ENCODE peak calls at places on chromosomes 3 and 15, in six cellular contexts. S is colonic mucosa, E is heart right ventricle, G is breast epithelium, Q is PC-3, P is right cardiac atrium. T is an unnamed sample. For H3K4me1, the result is how much of the 10 kb centered on the place peaks cover.

GRCh38 chr3:194184265-194184751 is 48.4 kb downstream of the HES1 start:
- DNase-seq in G (no peak), Q (peak), S (no peak), E (no peak), P (no peak), T (no peak)

GRCh38 chr15:48389701-48390143 is 58.5 kb downstream of the DUT start:
- DNase-seq in E (no peak), S (no peak), Q (peak), P (no peak), G (no peak), T (no peak)

GRCh38 chr3:101732240-101732641 is 7.8 kb downstream of the CEP97 start:
- DNase-seq in Q (no peak), P (no peak), E (no peak), S (no peak), G (no peak), T (no peak)

GRCh38 chr3:38226273-38226672 is 39.3 kb upstream of the SLC22A13 start:
- DNase-seq in Q (peak), E (no peak), S (no peak), G (no peak), P (no peak), T (no peak)

GRCh38 chr3:65734792-65735191 is 303.9 kb downstream of the MAGI1 start:
- DNase-seq in E (no peak), P (no peak), G (no peak), S (no peak), Q (no peak), T (no peak)

GRCh38 chr3:135172191-135172869 is 377.3 kb downstream of the EPHB1 start:
- DNase-seq in S (no peak), Q (no peak), G (no peak), E (no peak), P (no peak), T (no peak)

GRCh38 chr3:181572432-181572831 is 139.3 kb upstream of the SOX2 start:
- DNase-seq in P (no peak), Q (no peak), E (no peak), G (no peak), S (no peak), T (no peak)

GRCh38 chr3:177427540-177427939 is 230.3 kb upstream of the TBL1XR1 start:
- DNase-seq in E (no peak), Q (peak), P (no peak), G (no peak), S (no peak), T (no peak)

GRCh38 chr15:51816615-51817014 is 12.8 kb upstream of the TMOD3 start:
- DNase-seq in S (no peak), P (no peak), Q (no peak), G (no peak), E (no peak), T (no peak)

GRCh38 chr3:56884387-56884786 is 82.6 kb upstream of the ARHGEF3 start:
- DNase-seq in G (no peak), P (no peak), S (no peak), E (no peak), Q (peak), T (no peak)

GRCh38 chr15:37046876-37047614 is 53.3 kb downstream of the MEIS2 start:
- DNase-seq in E (no peak), G (no peak), P (no peak), Q (peak), S (no peak), T (no peak)

GRCh38 chr3:23333633-23334032 is 130.5 kb downstream of the UBE2E2 start:
- DNase-seq in P (no peak), S (no peak), Q (peak), G (no peak), E (no peak), T (no peak)

GRCh38 chr3:194323785-194324735 is 27.1 kb downstream of the CPN2 start:
- DNase-seq in G (peak), E (peak), Q (peak), P (peak), S (peak), T (no peak)

GRCh38 chr3:151076626-151077025 is 8.8 kb upstream of the MED12L start:
- DNase-seq in G (no peak), S (no peak), Q (no peak), P (no peak), E (no peak), T (no peak)

GRCh38 chr3:189304465-189305341 is 132.9 kb downstream of the TPRG1 start:
- DNase-seq in S (peak), P (no peak), Q (peak), G (peak), E (no peak), T (peak)

GRCh38 chr3:33299395-33300081 is 22.3 kb downstream of the FBXL2 start:
- DNase-seq in E (no peak), G (no peak), Q (peak), S (no peak), P (no peak), T (no peak)

GRCh38 chr15:61582092-61582491 is 353.0 kb upstream of the RORA start:
- DNase-seq in E (no peak), S (no peak), G (no peak), P (no peak), Q (no peak), T (no peak)

GRCh38 chr3:46667657-46668056 is 25.8 kb downstream of the ALS2CL start:
- DNase-seq in P (no peak), G (peak), Q (no peak), S (no peak), E (no peak), T (no peak)

GRCh38 chr3:108119398-108120109 is 28.7 kb upstream of the CD47 start:
- DNase-seq in P (no peak), S (no peak), E (no peak), G (no peak), Q (no peak), T (no peak)

GRCh38 chr3:13280856-13281656 is 139.1 kb downstream of the NUP210 start:
- DNase-seq in G (no peak), S (no peak), P (peak), E (peak), Q (no peak), T (no peak)

GRCh38 chr3:77620009-77620408 is 580.1 kb downstream of the ROBO2 start:
- DNase-seq in S (no peak), Q (peak), G (no peak), E (no peak), P (no peak), T (no peak)

GRCh38 chr3:102532901-102533300 is 98.1 kb downstream of the ZPLD1 start:
- DNase-seq in P (no peak), S (no peak), G (no peak), E (no peak), Q (no peak), T (no peak)

GRCh38 chr3:40240921-40241320 is 68.6 kb upstream of the EIF1B start:
- DNase-seq in S (no peak), E (no peak), P (no peak), G (no peak), Q (no peak), T (no peak)

GRCh38 chr3:128851601-128852000 is 27.8 kb upstream of the ACAD9 start:
- DNase-seq in G (no peak), E (no peak), P (no peak), Q (no peak), S (no peak), T (no peak)

GRCh38 chr15:62506217-62506805 is 341.2 kb upstream of the C2CD4B start:
- DNase-seq in Q (peak), S (no peak), G (no peak), E (peak), P (no peak), T (no peak)

GRCh38 chr3:185318136-185318535 is 44.8 kb upstream of the MAP3K13 start:
- DNase-seq in G (no peak), P (no peak), E (no peak), Q (peak), S (no peak), T (no peak)

GRCh38 chr3:185319801-185320200 is 43.1 kb upstream of the MAP3K13 start:
- DNase-seq in S (no peak), E (no peak), Q (no peak), G (no peak), P (no peak), T (no peak)

GRCh38 chr3:185313693-185314246 is 49.2 kb upstream of the MAP3K13 start:
- DNase-seq in Q (no peak), P (no peak), E (no peak), S (no peak), G (no peak), T (no peak)

GRCh38 chr3:185317674-185318073 is 45.3 kb upstream of the MAP3K13 start:
- DNase-seq in P (no peak), Q (peak), S (no peak), G (no peak), E (no peak), T (no peak)

GRCh38 chr3:185316740-185317407 is 46.1 kb upstream of the MAP3K13 start:
- DNase-seq in E (no peak), G (no peak), Q (peak), P (no peak), S (no peak), T (no peak)
- H3K4me3 ChIP-seq in E (peak), G (no peak), Q (peak), P (no peak), S (no peak), T (no peak)

GRCh38 chr3:8296466-8296865 is 205.2 kb upstream of the LMCD1 start:
- DNase-seq in P (no peak), E (no peak), Q (no peak), S (no peak), G (no peak), T (no peak)
- H3K4me1 ChIP-seq in P (under half), E (under half), Q (under half), S (under half), G (under half), T (under half)

GRCh38 chr3:123750659-123751420 is 133.3 kb downstream of the MYLK start:
- DNase-seq in G (no peak), E (no peak), S (peak), Q (peak), P (no peak), T (peak)
- H3K27ac ChIP-seq in G (peak), E (no peak), S (no peak), Q (peak), P (no peak), T (no peak)

GRCh38 chr15:45186771-45187577 is 792 bp downstream of the SHF start:
- DNase-seq in Q (no peak), G (no peak), P (no peak), E (no peak), S (peak), T (no peak)

GRCh38 chr15:45185903-45186770 is 1.6 kb downstream of the SHF start:
- DNase-seq in S (peak), E (no peak), Q (no peak), P (no peak), G (no peak), T (no peak)

GRCh38 chr15:45187578-45187893 is 230 bp downstream of the SHF start:
- DNase-seq in S (no peak), E (no peak), P (no peak), G (no peak), Q (no peak), T (no peak)

GRCh38 chr15:45185069-45185779 is 2.5 kb downstream of the SHF start:
- DNase-seq in Q (no peak), S (no peak), G (no peak), P (no peak), E (no peak), T (no peak)

DNA sequence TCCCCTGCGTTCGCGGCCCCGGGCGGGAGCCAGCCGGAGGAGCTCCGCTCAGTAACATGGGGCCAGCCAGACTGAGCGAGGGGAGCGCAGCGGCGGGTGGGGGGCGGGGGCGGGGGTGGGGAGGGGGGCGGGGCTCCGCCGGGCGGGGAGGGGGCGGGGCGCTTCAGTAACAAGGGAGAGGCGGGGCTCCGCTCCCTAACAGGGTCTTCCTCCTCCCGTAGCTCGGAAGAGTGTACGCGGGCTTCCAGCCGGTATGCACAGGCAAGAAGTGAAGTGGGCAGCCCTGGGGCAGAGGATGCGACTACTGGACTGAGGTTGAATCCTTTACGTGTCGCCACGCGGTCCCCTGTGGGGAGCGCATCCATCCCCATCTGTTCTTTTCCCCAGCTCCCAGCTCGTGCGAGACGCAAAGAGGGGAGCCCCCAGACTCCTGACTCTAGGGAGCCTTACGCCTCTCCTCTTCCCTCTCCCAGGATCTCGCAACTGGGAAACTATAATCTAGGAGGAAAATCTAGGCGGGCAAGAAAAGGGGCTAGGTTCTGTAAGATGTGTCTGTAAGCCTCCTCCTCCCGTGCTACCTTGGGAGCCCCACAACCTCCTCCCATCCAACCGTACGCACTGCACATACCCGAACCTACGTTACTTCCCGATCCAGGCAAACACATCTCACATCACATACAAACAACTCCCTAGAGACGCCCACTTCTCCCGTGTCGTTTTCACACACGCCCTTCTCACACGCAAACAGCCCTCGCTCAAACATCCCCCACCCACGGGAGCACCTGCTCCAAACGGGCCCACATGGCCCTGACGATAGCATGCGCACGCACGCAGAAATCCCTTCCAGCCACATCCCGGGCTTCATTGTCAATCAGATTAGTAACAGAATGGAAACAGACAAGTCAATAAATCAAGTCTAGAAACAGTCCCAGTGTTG is at the start of gene SHF:
- DNase-seq in E (peak), S (peak), Q (no peak), G (no peak), P (peak), T (no peak)
- H3K4me3 ChIP-seq in E (peak), S (peak), Q (peak), G (peak), P (peak), T (peak)

GRCh38 chr3:5190147-5190791 is 2.8 kb downstream of the EDEM1 start:
- DNase-seq in G (no peak), Q (no peak), P (no peak), E (no peak), S (no peak), T (no peak)

GRCh38 chr3:5188419-5189405 is 1.2 kb downstream of the EDEM1 start:
- DNase-seq in S (peak), Q (peak), G (no peak), P (no peak), E (peak), T (peak)

GRCh38 chr3:5192568-5193319 is 5.2 kb downstream of the EDEM1 start:
- DNase-seq in E (no peak), S (no peak), G (no peak), Q (peak), P (no peak), T (no peak)

GRCh38 chr3:5194341-5194740 is 6.8 kb downstream of the EDEM1 start:
- DNase-seq in P (no peak), S (no peak), G (no peak), Q (peak), E (no peak), T (no peak)

DNA sequence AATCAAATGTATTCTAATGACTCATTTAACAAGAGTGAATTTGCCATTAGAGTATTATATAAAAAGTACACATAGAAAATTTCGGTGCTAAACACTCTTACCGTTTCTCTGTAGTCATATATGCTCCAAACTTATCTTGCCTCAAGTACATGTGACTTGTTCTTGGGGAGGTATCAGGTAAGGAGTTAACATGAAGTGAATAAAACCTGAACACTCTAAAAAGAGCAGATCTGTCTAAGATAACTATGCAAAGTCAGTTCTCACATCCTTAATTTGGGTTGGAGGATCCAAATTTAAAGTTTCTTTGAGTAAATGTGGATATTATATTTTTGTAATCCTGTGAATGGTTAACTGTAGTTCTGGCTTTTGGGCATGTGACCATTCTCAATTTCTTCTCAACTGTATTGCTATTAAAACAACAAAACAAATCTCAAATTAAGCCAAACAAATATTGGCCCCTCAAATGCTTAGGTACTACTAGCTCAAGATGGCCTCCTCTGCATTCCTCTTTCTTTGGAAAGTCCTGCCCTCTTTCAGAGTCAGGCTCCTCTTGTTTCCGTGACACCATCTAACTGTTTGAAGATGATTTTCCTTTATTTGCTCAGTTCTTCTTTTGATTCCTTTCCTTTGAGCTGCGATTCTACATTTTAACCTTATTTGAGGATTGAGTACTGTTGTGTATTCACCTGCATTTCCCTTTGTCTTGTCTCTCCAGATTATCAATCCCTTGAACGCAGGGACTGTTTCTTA is 4.2 kb downstream of the EDEM1 start:
- DNase-seq in P (no peak), Q (no peak), E (no peak), G (no peak), S (no peak), T (no peak)
- H3K4me1 ChIP-seq in P (under half), Q (half or more), E (half or more), G (under half), S (under half), T (under half)

DNA sequence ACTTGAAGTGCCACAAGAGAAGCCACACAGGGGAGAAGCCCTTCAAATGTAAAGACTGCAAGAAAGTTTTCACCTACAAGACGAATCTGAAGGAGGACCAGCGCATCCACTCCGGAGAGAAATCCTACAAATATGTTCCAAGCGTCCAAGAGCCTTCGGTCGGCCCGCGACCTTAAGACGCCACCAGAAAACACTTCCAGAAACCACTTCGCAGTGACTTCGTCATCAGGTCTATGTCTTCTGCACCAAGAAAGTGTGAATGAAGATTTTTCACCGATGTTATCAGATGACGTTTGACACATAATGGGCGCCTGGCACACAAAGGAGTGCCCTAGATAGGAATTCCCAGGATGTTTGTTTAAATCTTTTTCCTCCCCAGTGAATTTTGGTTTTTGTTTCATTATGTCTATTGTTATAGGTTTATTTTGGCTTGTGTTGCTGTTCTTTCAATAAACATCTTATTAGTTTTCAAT is 24.1 kb upstream of the ARPIN start:
- DNase-seq in Q (peak), G (no peak), E (no peak), P (no peak), S (no peak), T (no peak)
- H3K27ac ChIP-seq in Q (peak), G (no peak), E (no peak), P (no peak), S (no peak), T (no peak)

GRCh38 chr3:49911124-49911420 is 7.4 kb upstream of the MST1R start:
- DNase-seq in S (no peak), Q (no peak), E (no peak), P (no peak), G (no peak), T (no peak)

GRCh38 chr3:49911611-49912010 is 7.9 kb upstream of the MST1R start:
- DNase-seq in Q (no peak), S (no peak), G (no peak), E (no peak), P (no peak), T (no peak)

GRCh38 chr3:49916686-49917085 is 12.9 kb downstream of the MON1A start:
- DNase-seq in G (no peak), P (no peak), E (no peak), S (no peak), Q (no peak), T (no peak)

GRCh38 chr3:49912787-49913375 is 9.2 kb upstream of the MST1R start:
- DNase-seq in E (no peak), P (no peak), G (no peak), Q (no peak), S (no peak), T (no peak)

DNA sequence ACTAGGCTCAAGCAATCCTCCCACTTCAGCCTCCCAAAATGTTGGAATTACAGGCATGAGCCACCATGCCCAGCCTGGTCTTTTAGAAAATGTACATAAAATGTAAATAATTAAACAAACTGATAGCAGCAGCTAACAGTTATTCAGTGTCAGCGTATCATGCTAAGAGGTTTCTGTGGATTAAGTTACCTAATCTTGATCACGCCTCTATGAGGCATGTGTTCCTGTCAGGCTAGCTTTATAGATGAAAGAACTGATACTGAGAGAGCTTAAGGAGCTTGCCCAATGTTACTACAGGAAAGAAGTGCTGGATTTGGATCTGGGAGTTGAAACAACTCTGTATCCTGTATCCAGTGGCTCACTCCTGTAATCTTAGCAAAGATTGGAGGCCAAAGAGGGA is 11.2 kb upstream of the MST1R start:
- DNase-seq in P (no peak), E (no peak), G (no peak), Q (no peak), S (no peak), T (no peak)
- H3K4me3 ChIP-seq in P (no peak), E (no peak), G (no peak), Q (no peak), S (no peak), T (no peak)

DNA sequence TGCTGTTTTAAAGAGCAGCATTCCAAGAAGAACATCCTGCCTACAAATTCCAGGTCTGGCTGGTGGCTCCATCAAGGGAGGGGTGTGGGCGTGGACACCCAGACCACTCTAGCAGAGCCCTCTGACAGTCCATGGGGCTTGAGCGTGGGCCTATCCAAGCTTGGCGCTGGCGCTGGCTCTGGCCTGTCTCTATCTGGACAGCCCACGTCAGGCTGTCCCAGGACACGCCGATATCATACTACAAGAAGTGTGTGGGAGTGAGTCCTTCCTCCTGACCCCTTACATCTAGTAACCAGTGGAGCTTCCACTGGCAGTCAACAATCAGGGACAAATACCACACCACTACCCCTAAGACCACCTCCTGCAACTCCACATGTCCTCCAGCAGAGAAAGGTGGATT is 17.1 kb upstream of the DUSP7 start:
- DNase-seq in Q (no peak), E (no peak), S (no peak), G (no peak), P (peak), T (no peak)
- H3K4me1 ChIP-seq in Q (under half), E (under half), S (under half), G (under half), P (under half), T (under half)